ENCODE peak calls at places on chromosomes 16 and 17, in four cellular contexts. R is stomach; B is activated CD8-positive, alpha-beta memory T cell treated with anti-CD3 and anti-CD28 coated beads for 48 hours; C is adipocyte. N is an unnamed sample.

GRCh38 chr16:53129281-53130192 is 74.7 kb downstream of the CHD9 start:
- DNase-seq in C (peak; percentile 83), B (no peak), R (no peak), N (no peak)

GRCh38 chr16:3793161-3793576 is 75.8 kb upstream of the TRAP1 start:
- DNase-seq in B (no peak), C (no peak), R (no peak), N (no peak)

GRCh38 chr17:71360301-71360700 is 760.5 kb upstream of the SOX9 start:
- DNase-seq in C (no peak), R (no peak), B (no peak), N (no peak)

GRCh38 chr16:72877374-72878028 is 170.4 kb downstream of the ZFHX3 start:
- DNase-seq in B (no peak), R (no peak), C (peak; percentile 78), N (no peak)

GRCh38 chr17:69729937-69730336 is 315.4 kb downstream of the MAP2K6 start:
- DNase-seq in B (no peak), R (no peak), C (peak; percentile 62), N (no peak)

GRCh38 chr17:11898526-11899235 is 98.6 kb downstream of the ZNF18 start:
- DNase-seq in C (no peak), B (no peak), R (no peak), N (no peak)

GRCh38 chr16:68993885-68994284 is 111.6 kb upstream of the HAS3 start:
- DNase-seq in R (no peak), B (no peak), C (peak; percentile 84), N (no peak)

GRCh38 chr17:69417545-69418483 is 3.3 kb downstream of the MAP2K6 start:
- DNase-seq in R (no peak), B (no peak), C (peak; percentile 41), N (no peak)

GRCh38 chr16:75053791-75054555 is 55.1 kb downstream of the ZNRF1 start:
- DNase-seq in R (peak; percentile 65), B (no peak), C (peak; percentile 6), N (no peak)

GRCh38 chr16:50395763-50396710 is 27.2 kb upstream of the BRD7 start:
- DNase-seq in B (no peak), C (no peak), R (no peak), N (no peak)

GRCh38 chr17:50045154-50045553 is 10.8 kb upstream of the ITGA3 start:
- DNase-seq in R (no peak), B (no peak), C (no peak), N (no peak)

GRCh38 chr17:57708401-57708800 is 36.7 kb downstream of the CCDC182 start:
- DNase-seq in C (no peak), B (no peak), R (no peak), N (no peak)

GRCh38 chr16:84266451-84266850 is 26.6 kb upstream of the KCNG4 start:
- DNase-seq in B (peak; percentile 9), R (no peak), C (peak; percentile 37), N (no peak)

GRCh38 chr17:804541-805435 is 22.6 kb downstream of the MRM3 start:
- DNase-seq in R (no peak), B (no peak), C (no peak), N (no peak)

GRCh38 chr17:8123695-8124349 is at the start of gene HES7:
- DNase-seq in C (peak; percentile 53), R (no peak), B (no peak), N (no peak)